ENCODE peak calls at places on chromosomes 13 and 19, in six cellular contexts. U, T, B, C, J and Q are unnamed samples.

GRCh38 chr19:32203161-32203560 is 142.2 kb upstream of the ZNF507 start:
- DNase-seq in C (no peak), J (no peak), T (no peak), B (no peak), U (no peak), Q (no peak)

GRCh38 chr13:51380269-51380668 is 40.8 kb downstream of the SERPINE3 start:
- DNase-seq in U (no peak), J (no peak), B (peak), C (no peak), T (no peak), Q (peak)

GRCh38 chr13:35600137-35600536 is 123.6 kb upstream of the MAB21L1 start:
- DNase-seq in J (no peak), B (peak), U (no peak), T (no peak), C (no peak), Q (peak)

GRCh38 chr19:18422530-18423191 is 3.5 kb downstream of the SSBP4 start:
- DNase-seq in T (peak), J (no peak), U (no peak), C (no peak), B (no peak), Q (no peak)

GRCh38 chr13:73223372-73223781 is 164.6 kb downstream of the KLF5 start:
- DNase-seq in C (no peak), U (no peak), B (no peak), T (peak), J (no peak), Q (no peak)

GRCh38 chr19:46585539-46585938 is 15.6 kb upstream of the CALM3 start:
- DNase-seq in T (no peak), B (no peak), U (no peak), J (no peak), C (no peak), Q (no peak)

GRCh38 chr19:42693760-42694350 is 46.4 kb downstream of the PSG3 start:
- DNase-seq in B (peak), U (peak), J (peak), C (no peak), T (peak), Q (peak)

GRCh38 chr13:29771247-29771646 is 79.2 kb downstream of the UBL3 start:
- DNase-seq in U (peak), J (no peak), B (peak), T (peak), C (no peak), Q (peak)

GRCh38 chr19:41997121-41997850 is 3.3 kb upstream of the ATP1A3 start:
- DNase-seq in T (peak), U (no peak), J (peak), C (no peak), B (peak), Q (peak)

GRCh38 chr19:2523630-2524311 is 47.8 kb downstream of the GADD45B start:
- DNase-seq in C (no peak), J (no peak), U (no peak), T (no peak), B (peak), Q (peak)

GRCh38 chr19:862529-863304 is 3.3 kb downstream of the CFD start:
- DNase-seq in J (peak), T (peak), B (peak), C (no peak), U (no peak), Q (no peak)

GRCh38 chr13:40060318-40061007 is 405.0 kb downstream of the COG6 start:
- DNase-seq in C (no peak), B (no peak), J (no peak), U (no peak), T (peak), Q (peak)

GRCh38 chr13:68715651-68716050 is 1392.0 kb upstream of the ATXN8OS start:
- DNase-seq in J (no peak), B (no peak), U (no peak), T (no peak), C (no peak), Q (no peak)

GRCh38 chr13:21405309-21405708 is 53.8 kb downstream of the ZDHHC20 start:
- DNase-seq in U (no peak), C (no peak), T (no peak), J (no peak), B (no peak), Q (no peak)

GRCh38 chr13:88063741-88064140 is 392.6 kb downstream of the SLITRK5 start:
- DNase-seq in C (no peak), B (no peak), U (no peak), J (no peak), T (no peak), Q (no peak)

GRCh38 chr13:25916119-25916518 is 135.7 kb downstream of the SHISA2 start:
- DNase-seq in B (no peak), C (no peak), J (no peak), T (no peak), U (no peak), Q (no peak)

DNA sequence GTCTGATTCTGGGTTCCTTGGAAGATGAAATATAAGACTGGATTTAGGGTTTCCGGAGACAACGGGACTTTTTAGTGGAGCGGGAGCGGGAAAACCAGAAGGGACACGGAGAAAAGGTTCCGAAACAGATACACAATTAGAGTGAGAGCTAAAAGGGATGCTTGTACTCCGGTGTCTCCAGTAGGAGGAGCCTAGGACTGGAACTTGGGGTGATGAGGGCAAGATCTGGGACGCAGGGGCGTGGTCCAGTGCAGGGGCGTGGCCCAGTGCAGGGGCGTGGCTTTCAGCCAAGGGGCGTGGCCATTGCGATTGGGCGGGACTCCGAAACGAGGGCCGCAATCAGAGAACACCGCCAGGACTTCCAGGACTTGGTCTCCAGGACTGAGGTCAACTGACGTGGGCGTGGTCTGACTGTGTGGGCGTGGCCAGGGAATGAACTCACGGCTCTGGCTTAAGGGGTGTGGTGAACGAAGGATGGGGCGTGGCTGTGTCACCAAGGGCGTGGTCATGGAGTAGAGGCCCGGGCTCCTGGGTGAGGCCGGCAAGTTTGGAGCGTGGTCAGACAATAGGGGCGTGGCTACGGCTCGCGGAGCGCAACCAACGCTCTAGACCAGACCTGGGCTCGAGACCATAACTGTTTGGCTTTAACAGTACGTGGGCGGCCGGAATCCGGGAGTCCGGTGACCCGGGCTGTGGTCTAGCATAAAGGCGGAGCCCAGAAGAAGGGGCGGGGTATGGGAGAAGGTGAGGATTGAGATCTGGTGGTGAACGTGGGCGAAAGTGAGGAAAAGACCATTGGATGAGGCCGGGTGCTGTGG is at the start of gene DKKL1:
- DNase-seq in U (peak), J (peak), B (peak), T (peak), C (peak), Q (peak)
- TF ChIP-seq CTCF in U (peak), J (peak), B (peak), T (no peak), C (no peak), Q (peak)

DNA sequence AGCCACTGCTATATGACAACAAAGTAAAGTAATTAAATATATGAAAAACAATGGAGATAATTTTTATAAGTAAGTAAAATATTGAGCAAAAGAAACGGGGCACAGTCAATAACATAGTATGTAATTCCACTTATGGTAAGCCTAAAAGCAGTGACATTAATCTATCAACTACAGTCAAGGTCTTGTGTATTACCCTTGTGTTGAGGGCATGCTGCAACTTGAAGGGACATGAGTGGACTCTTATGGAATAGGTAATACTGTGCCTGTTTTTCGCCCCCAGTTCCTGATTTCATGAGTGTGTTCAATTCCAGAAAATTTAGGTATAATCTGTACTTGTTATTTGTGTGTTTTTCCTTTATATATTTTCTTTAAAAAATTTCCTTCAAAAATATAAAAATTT is 201.3 kb upstream of the SLITRK6 start:
- DNase-seq in T (no peak), B (no peak), U (no peak), J (peak), C (no peak), Q (no peak)
- H3K4me3 ChIP-seq in T (no peak), B (no peak), U (no peak), J (no peak), C (no peak), Q (no peak)

GRCh38 chr19:21197589-21198295 is 55.9 kb downstream of the ZNF431 start:
- DNase-seq in T (no peak), J (no peak), U (no peak), B (peak), C (no peak), Q (no peak)

DNA sequence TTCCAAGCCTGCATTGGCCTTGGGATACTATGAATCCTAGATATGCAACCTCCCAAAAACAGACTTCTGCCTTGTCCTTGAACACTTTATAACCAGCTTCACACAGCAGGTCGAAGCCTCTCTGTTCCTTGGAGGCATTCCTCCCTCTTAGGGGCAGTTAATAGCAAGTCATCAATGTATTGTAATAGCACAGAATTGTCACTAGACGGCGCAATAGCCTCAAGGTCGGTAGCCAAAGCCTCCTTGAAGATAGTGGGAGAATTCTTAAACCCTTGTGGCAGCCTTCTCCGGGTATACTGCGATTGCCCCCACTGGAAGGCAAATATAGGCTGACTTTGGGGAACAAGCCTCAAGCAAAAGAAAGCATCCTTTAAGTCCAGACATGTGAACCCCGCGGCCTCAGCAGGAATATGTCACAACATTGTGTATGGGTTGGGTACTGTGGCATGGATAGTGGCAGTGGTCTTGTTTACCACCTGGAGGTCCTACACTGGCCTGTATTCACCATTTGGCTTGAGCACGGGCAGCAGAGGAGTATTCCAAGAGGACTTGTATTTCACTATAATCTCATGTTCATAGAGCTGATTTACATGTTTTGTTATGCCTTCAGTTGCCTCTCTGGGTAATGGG is 61.1 kb downstream of the ZNF431 start:
- DNase-seq in B (peak), T (peak), J (peak), C (no peak), U (peak), Q (peak)
- TF ChIP-seq CTCF in B (peak), T (peak), J (peak), C (peak), U (peak), Q (peak)

GRCh38 chr13:48493076-48493765 is 39.7 kb downstream of the RCBTB2 start:
- DNase-seq in B (no peak), U (no peak), T (peak), J (no peak), C (no peak), Q (peak)
- H3K4me3 ChIP-seq in B (no peak), U (no peak), T (peak), J (no peak), C (peak), Q (peak)